ENCODE peak calls at places on chromosomes 6 and 20, in ten cellular contexts. E is CD8-positive, alpha-beta T cell; X is cardiac muscle cell; K is spleen; Y is effector memory CD4-positive, alpha-beta T cell; N is stimulated activated CD4-positive, alpha-beta T cell treated with anti-CD3 and anti-CD28 coated beads, Interleukin-15, amount 100 ng/mL, for 48 hours; Z is AG08396; C is B cell; B is GM13976; R is MCF 10A. H is an unnamed sample.
A peak's percentile ranks its signal among the peaks of the same experiment; 100 is the strongest.

GRCh38 chr20:46011631-46012482 is 3.1 kb downstream of the MMP9 start:
- DNase-seq in R (no peak), C (no peak), K (peak; percentile 94), Z (peak; percentile 66), B (peak; percentile 60), E (no peak), N (peak; percentile 36), Y (no peak), X (no peak), H (peak; percentile 80)

GRCh38 chr6:75449625-75450206 is 43.9 kb downstream of the FILIP1 start:
- DNase-seq in Y (no peak), N (no peak), B (no peak), Z (peak; percentile 56), E (no peak), K (no peak), X (no peak), R (no peak), C (no peak), H (peak; percentile 66)

GRCh38 chr20:49677777-49678758 is 35.6 kb downstream of the B4GALT5 start:
- DNase-seq in B (no peak), K (no peak), X (no peak), R (no peak), C (no peak), N (no peak), Z (no peak), E (no peak), Y (no peak), H (no peak)

GRCh38 chr20:46657618-46658017 is 6.4 kb upstream of the SLC13A3 start:
- DNase-seq in K (no peak), Y (no peak), R (no peak), B (no peak), Z (no peak), X (no peak), E (no peak), C (no peak), N (no peak), H (no peak)

GRCh38 chr6:133989525-133989924 is 36.5 kb downstream of the TBPL1 start:
- DNase-seq in B (no peak), K (no peak), R (no peak), Y (no peak), C (no peak), Z (no peak), E (no peak), X (no peak), N (no peak), H (no peak)

GRCh38 chr6:63839485-63839884 is 203.9 kb downstream of the PHF3 start:
- DNase-seq in R (peak; percentile 5), E (no peak), B (no peak), C (no peak), K (no peak), Z (no peak), X (peak; percentile 32), N (no peak), Y (no peak), H (no peak)

GRCh38 chr6:139655783-139656705 is 281.6 kb upstream of the CITED2 start:
- DNase-seq in B (no peak), C (no peak), R (peak; percentile 22), Z (no peak), X (no peak), N (no peak), E (no peak), Y (no peak), K (no peak), H (no peak)

GRCh38 chr6:38027685-38028373 is 208.3 kb downstream of the ZFAND3 start:
- DNase-seq in B (no peak), K (no peak), Y (no peak), C (no peak), E (no peak), N (no peak), R (no peak), X (no peak), Z (no peak), H (no peak)

GRCh38 chr6:37882724-37883413 is 63.3 kb downstream of the ZFAND3 start:
- DNase-seq in B (no peak), N (no peak), R (peak; percentile 37), Z (peak; percentile 52), X (no peak), E (no peak), K (no peak), Y (no peak), C (no peak), H (peak; percentile 75)

GRCh38 chr6:157145656-157146285 is 177.5 kb downstream of the TMEM242 start:
- DNase-seq in Y (no peak), C (no peak), K (no peak), B (no peak), N (no peak), E (no peak), X (no peak), R (no peak), Z (peak; percentile 64), H (peak; percentile 28)

GRCh38 chr6:35498407-35499045 is 1.6 kb upstream of the TEAD3 start:
- DNase-seq in R (no peak), B (no peak), E (no peak), K (no peak), Y (no peak), X (no peak), C (no peak), Z (no peak), N (no peak), H (no peak)

GRCh38 chr20:53876470-53876869 is 193.9 kb downstream of the BCAS1 start:
- DNase-seq in Z (no peak), N (no peak), Y (no peak), K (no peak), C (no peak), X (no peak), B (no peak), R (no peak), E (no peak), H (no peak)

GRCh38 chr6:74671558-74672025 is 534.3 kb downstream of the COL12A1 start:
- DNase-seq in Y (no peak), X (no peak), R (peak; percentile 64), B (no peak), Z (peak; percentile 47), K (no peak), E (no peak), C (no peak), N (no peak), H (peak; percentile 88)

H was measured in EL.